ENCODE peak calls at places on chromosome 19, in eight cellular contexts. F is ascending aorta, K is heart left ventricle, Z is fibroblast of villous mesenchyme, Y is GM23338, G is cardiac fibroblast, T is IMR-90, D is pancreas. H is an unnamed sample.

GRCh38 chr19:40596608-40597328 is 4.4 kb upstream of the LTBP4 start:
- DNase-seq in G (peak; percentile 60), Y (peak; percentile 80), D (peak; percentile 61), T (peak; percentile 59), F (no peak), Z (peak; percentile 49), K (peak; percentile 73), H (peak; percentile 59)

GRCh38 chr19:52935434-52935833 is 12.2 kb upstream of the ZNF888 start:
- DNase-seq in F (no peak), G (peak; percentile 11), Z (peak; percentile 92), Y (no peak), T (peak; percentile 58), K (no peak), D (no peak), H (peak; percentile 20)

GRCh38 chr19:12626958-12627357 is 16.2 kb downstream of the ZNF791 start:
- DNase-seq in F (no peak), T (no peak), G (no peak), Y (no peak), D (no peak), Z (no peak), K (no peak), H (no peak)

GRCh38 chr19:13018037-13018914 is 23.0 kb downstream of the NFIX start:
- DNase-seq in T (peak; percentile 35), Z (peak; percentile 70), Y (peak; percentile 70), D (no peak), F (no peak), G (peak; percentile 72), K (peak; percentile 75), H (peak; percentile 69)

GRCh38 chr19:6372594-6373095 is at the start of gene ALKBH7:
- DNase-seq in Z (peak; percentile 100), K (peak; percentile 100), D (peak; percentile 99), F (peak; percentile 98), T (peak; percentile 100), G (peak; percentile 100), Y (peak; percentile 100), H (peak; percentile 100)

GRCh38 chr19:2300533-2300932 is 7.4 kb downstream of the LINGO3 start:
- DNase-seq in Y (no peak), D (no peak), Z (no peak), T (no peak), G (no peak), F (no peak), K (no peak), H (no peak)

GRCh38 chr19:9362905-9363304 is at the start of gene ZNF177:
- DNase-seq in D (no peak), G (peak; percentile 3), T (no peak), K (no peak), Z (no peak), Y (peak; percentile 53), F (no peak), H (no peak)

GRCh38 chr19:19444694-19445155 is 39.2 kb downstream of the GATAD2A start:
- DNase-seq in T (peak; percentile 36), Z (peak; percentile 43), F (no peak), G (peak; percentile 61), K (no peak), Y (no peak), D (no peak), H (peak; percentile 54)

GRCh38 chr19:19744641-19745040 is 11.7 kb upstream of the ZNF14 start:
- DNase-seq in D (no peak), Z (no peak), K (no peak), G (no peak), Y (no peak), F (no peak), T (no peak), H (no peak)

GRCh38 chr19:53915000-53915399 is 5.9 kb downstream of the CACNG7 start:
- DNase-seq in T (no peak), G (no peak), Y (peak; percentile 85), K (no peak), Z (no peak), F (no peak), D (no peak), H (no peak)

GRCh38 chr19:1223018-1223855 is 14.6 kb downstream of the CBARP start:
- DNase-seq in Y (peak; percentile 81), D (no peak), T (peak; percentile 42), G (peak; percentile 51), F (no peak), K (no peak), Z (peak; percentile 49), H (peak; percentile 55)

GRCh38 chr19:44813331-44814131 is 4.6 kb downstream of the BCAM start:
- DNase-seq in K (no peak), Z (no peak), Y (peak; percentile 70), T (no peak), D (no peak), F (no peak), G (no peak), H (no peak)

GRCh38 chr19:15421136-15421535 is 2.3 kb upstream of the AKAP8L start:
- DNase-seq in F (no peak), Z (no peak), T (peak; percentile 37), Y (no peak), G (no peak), D (no peak), K (peak; percentile 14), H (no peak)

GRCh38 chr19:15418588-15419412 is at the start of gene AKAP8L:
- DNase-seq in Z (peak; percentile 100), T (peak; percentile 100), D (peak; percentile 99), K (peak; percentile 99), Y (peak; percentile 100), F (peak; percentile 99), G (peak; percentile 100), H (peak; percentile 100)

GRCh38 chr19:15418112-15418587 is 638 bp downstream of the AKAP8L start:
- DNase-seq in K (peak; percentile 57), F (no peak), Z (no peak), Y (no peak), D (no peak), T (no peak), G (peak; percentile 18), H (peak; percentile 20)

GRCh38 chr19:15417699-15418098 is 1.1 kb downstream of the AKAP8L start:
- DNase-seq in D (peak; percentile 49), Z (no peak), K (peak; percentile 21), T (no peak), Y (no peak), F (no peak), G (peak; percentile 25), H (peak; percentile 18)

DNA sequence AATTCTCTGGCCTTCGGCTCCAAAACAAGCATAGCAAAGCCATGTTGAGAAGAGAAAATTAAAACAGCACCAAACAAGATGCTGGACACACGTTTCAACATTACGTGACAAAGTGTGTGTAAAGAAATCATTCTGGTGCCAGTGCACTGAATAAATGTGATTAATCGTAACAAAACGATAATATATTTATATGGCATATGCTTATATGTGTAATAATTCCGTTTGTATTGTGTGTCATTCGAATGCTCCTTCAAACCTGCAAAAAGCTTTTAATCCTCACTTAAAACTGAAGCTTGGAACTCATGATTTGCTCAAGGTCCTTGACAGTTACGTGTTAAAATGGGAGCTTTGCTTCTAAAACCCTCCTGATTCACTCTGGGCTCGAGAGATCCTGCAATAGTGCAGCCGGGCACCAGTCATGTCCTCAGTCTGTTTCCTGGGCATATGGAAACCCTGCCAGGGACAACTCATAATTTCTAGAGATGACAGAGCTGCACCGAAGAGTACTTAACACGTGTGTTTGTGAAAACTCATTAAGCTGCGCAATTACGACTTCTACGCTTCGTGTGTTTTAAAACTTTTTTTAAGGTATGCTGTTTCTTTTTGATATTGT is 731 bp upstream of the AKAP8L start:
- DNase-seq in F (no peak), Z (no peak), K (peak; percentile 3), D (no peak), Y (no peak), T (no peak), G (no peak), H (peak; percentile 5)
- TF ChIP-seq CTCF in F (no peak), Z (no peak), K (no peak), D (peak; percentile 3), Y (no peak), T (no peak), G (no peak), H (no peak)

GRCh38 chr19:48739400-48739825 is 997 bp downstream of the RASIP1 start:
- DNase-seq in D (peak; percentile 59), T (no peak), F (no peak), Y (no peak), K (no peak), G (no peak), Z (no peak), H (no peak)
- H3K4me3 ChIP-seq in D (peak overlapping the region; percentile 60), T (peak overlapping the region; percentile 57), F (peak overlapping the region; percentile 55), Y (peak overlapping the region; percentile 68), K (peak overlapping the region; percentile 44), G (no peak overlapping the region), Z (peak overlapping the region; percentile 41), H (peak overlapping the region; percentile 19)

DNA sequence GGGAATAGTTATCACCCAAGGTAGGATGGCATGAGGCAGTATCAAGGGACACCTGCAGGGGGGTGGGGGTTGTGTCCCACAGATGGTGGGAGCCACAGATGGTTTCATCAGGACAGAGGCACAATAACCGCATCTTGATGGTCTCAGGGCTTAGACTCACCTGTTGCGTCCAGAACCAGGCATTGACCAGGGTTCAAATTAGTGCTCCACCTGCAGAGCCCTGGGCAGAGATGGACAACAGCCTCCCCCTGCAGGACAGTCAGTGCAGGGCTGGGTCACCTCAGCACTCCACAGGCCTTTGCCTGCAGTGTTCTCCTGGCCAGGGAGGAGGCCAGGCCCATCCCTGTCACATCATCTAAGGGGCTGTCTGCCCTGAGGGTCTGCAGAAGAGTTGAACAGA is 14.5 kb upstream of the CEACAM1 start:
- DNase-seq in D (no peak), Y (no peak), G (no peak), F (no peak), K (no peak), Z (no peak), T (no peak), H (no peak)
- TF ChIP-seq CTCF in D (no peak), Y (peak; percentile 62), G (no peak), F (no peak), K (no peak), Z (no peak), T (no peak), H (no peak)

DNA sequence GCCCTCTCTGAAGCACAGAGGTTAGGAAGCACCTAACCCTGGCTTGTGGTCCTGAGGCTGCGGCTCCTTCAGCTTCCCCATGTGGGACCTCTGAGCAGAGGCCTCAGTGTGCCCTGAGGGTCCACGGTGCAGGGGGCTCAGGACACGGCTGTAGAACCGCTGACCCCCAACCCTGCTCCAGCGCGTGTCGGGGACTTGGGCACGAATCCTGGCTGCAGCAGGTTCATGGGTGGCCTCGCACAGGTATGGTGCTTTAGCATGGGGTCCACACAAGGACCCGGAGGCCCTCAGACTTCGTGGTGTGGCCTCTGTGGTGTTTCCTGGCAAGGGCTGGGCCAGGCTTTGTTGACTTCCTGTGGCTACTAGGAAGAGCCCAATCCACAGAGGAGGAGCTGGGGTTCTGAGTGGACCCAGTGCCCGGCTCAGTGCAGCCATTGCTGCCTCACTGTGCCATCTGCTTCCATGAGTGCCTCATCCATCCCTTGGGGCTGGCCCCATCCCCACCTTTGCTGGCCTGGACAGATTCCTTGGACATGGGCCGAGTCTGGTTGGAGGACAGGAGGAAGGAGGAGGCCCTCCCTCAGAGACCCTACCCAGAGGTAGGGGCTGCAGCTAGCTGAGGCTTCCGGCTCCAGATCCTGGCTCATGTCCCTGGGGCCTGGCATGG is 24.5 kb downstream of the ZBTB7A start:
- DNase-seq in K (no peak), D (no peak), T (no peak), G (no peak), F (no peak), Z (no peak), Y (no peak), H (no peak)
- H3K4me3 ChIP-seq in K (no peak overlapping the region), D (no peak overlapping the region), T (no peak overlapping the region), G (no peak overlapping the region), F (no peak overlapping the region), Z (no peak overlapping the region), Y (no peak overlapping the region), H (no peak overlapping the region)

H was measured in fibroblast of pulmonary artery.